ENCODE peak calls at places on chromosomes 12 and 14, in seven cellular contexts. M, I, K, P, Y, Q and U are unnamed samples.

GRCh38 chr12:47164730-47165439 is 85.1 kb upstream of the AMIGO2 start:
- DNase-seq in K (no peak), M (no peak), Y (no peak), P (no peak), Q (no peak), I (no peak), U (no peak)

GRCh38 chr14:77181603-77182437 is at the start of gene TMEM63C:
- DNase-seq in Y (peak), K (no peak), P (no peak), M (peak), I (no peak), Q (peak), U (no peak)

GRCh38 chr12:105109465-105110212 is 2.1 kb downstream of the WASHC4 start:
- DNase-seq in Y (no peak), M (no peak), P (no peak), I (no peak), Q (no peak), K (no peak), U (no peak)

GRCh38 chr14:103517626-103518415 is 4.8 kb downstream of the CKB start:
- DNase-seq in Q (no peak), I (no peak), M (no peak), P (peak), K (peak), Y (no peak), U (no peak)

GRCh38 chr14:58628381-58628780 is 9.4 kb upstream of the DACT1 start:
- DNase-seq in M (no peak), I (no peak), K (no peak), Q (no peak), P (no peak), Y (no peak), U (no peak)

GRCh38 chr12:102480401-102480800 is at the start of gene IGF1:
- DNase-seq in M (no peak), K (no peak), Q (no peak), P (no peak), I (no peak), Y (no peak), U (no peak)

GRCh38 chr14:30223385-30223785 is 295.7 kb upstream of the PRKD1 start:
- DNase-seq in Q (peak), P (peak), M (peak), Y (peak), K (no peak), I (peak), U (peak)

GRCh38 chr12:31783996-31784645 is 55.3 kb upstream of the AMN1 start:
- DNase-seq in I (no peak), K (no peak), Q (no peak), P (no peak), M (no peak), Y (no peak), U (no peak)

GRCh38 chr12:53757095-53757770 is 5.5 kb upstream of the CISTR start:
- DNase-seq in M (peak), I (peak), Q (peak), K (peak), P (peak), Y (peak), U (peak)

GRCh38 chr14:92780444-92780843 is 13.7 kb upstream of the GOLGA5 start:
- DNase-seq in Y (no peak), Q (no peak), K (no peak), I (no peak), P (no peak), M (no peak), U (no peak)

GRCh38 chr14:68730811-68731425 is 61.9 kb downstream of the ZFP36L1 start:
- DNase-seq in Y (no peak), K (no peak), I (no peak), M (no peak), P (no peak), Q (no peak), U (no peak)

GRCh38 chr12:53756300-53757094 is 4.7 kb upstream of the CISTR start:
- DNase-seq in P (no peak), I (no peak), K (no peak), Y (no peak), M (no peak), Q (no peak), U (no peak)

GRCh38 chr14:23751591-23751990 is 115.4 kb downstream of the DHRS2 start:
- DNase-seq in Y (no peak), K (no peak), M (no peak), I (no peak), Q (no peak), P (no peak), U (no peak)

GRCh38 chr12:132803883-132804282 is 24.8 kb downstream of the GOLGA3 start:
- DNase-seq in Y (no peak), P (no peak), K (no peak), Q (no peak), I (no peak), M (no peak), U (peak)

GRCh38 chr12:52742822-52743457 is 34.2 kb downstream of the KRT76 start:
- DNase-seq in P (no peak), K (no peak), I (no peak), Q (no peak), Y (no peak), M (no peak), U (no peak)

GRCh38 chr14:54606178-54606577 is 39.2 kb downstream of the SAMD4A start:
- DNase-seq in Q (no peak), P (no peak), Y (no peak), M (no peak), I (no peak), K (no peak), U (peak)
- H3K27ac ChIP-seq in Q (no peak), P (peak), Y (no peak), M (no peak), I (no peak), K (no peak), U (peak)

GRCh38 chr12:6278439-6279255 is 31.8 kb upstream of the PLEKHG6 start:
- DNase-seq in I (peak), K (peak), Y (peak), Q (peak), M (peak), P (peak), U (peak)
- TF ChIP-seq POLR2A in I (peak), K (peak), Y (peak), Q (peak), M (no peak), P (peak), U (peak)

GRCh38 chr12:98530068-98530467 is 14.7 kb downstream of the TMPO start:
- DNase-seq in Y (no peak), Q (no peak), P (no peak), K (no peak), M (no peak), I (no peak), U (no peak)
- TF ChIP-seq CTCF in Y (no peak), Q (no peak), P (no peak), K (no peak), M (no peak), I (no peak), U (no peak)

DNA sequence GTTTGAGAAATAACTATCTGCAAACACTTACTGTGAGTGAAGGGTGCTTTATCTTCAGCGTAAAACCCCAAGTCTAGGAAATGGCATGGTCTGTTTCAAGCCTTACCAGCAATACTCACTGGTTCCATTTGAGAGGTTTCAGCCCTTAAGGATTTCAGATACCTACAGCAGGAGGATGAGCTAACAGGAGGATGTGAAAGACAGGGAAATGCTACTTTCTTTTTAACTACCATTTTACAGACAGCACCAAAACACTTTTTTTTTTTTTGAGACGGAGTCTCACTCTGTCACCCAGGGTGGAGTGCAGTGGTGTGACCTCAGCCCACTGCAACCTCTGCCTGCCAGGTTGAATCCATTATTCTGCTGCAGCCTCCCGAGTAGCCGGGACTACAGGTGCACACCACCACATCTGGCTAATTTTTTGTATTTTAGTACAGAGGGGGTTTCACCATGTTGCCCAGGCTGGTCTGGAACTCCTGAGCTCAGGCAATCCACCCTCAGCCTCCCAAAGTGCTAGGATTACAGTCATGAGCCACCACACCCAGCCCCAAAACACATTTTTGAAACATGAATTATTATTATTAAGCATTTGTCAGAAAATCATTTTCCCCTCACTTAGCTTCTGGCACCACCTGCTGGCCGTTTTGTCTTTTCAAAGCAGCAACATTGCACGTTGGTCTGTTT is 4.6 kb downstream of the MTRFR start:
- DNase-seq in Y (peak), K (peak), P (peak), I (peak), M (peak), Q (peak), U (peak)
- H3K27ac ChIP-seq in Y (no peak), K (no peak), P (no peak), I (no peak), M (no peak), Q (no peak), U (no peak)

GRCh38 chr14:50798048-50798421 is 32.9 kb downstream of the NIN start:
- DNase-seq in Y (no peak), K (no peak), M (no peak), Q (no peak), P (no peak), I (no peak), U (no peak)
- TF ChIP-seq POLR2A in Y (no peak), K (no peak), M (no peak), Q (no peak), P (no peak), I (no peak), U (no peak)

GRCh38 chr12:72278894-72279293 is 6.7 kb downstream of the TRHDE start:
- DNase-seq in K (no peak), M (no peak), Y (no peak), I (no peak), Q (no peak), P (no peak), U (no peak)

GRCh38 chr12:72285861-72286260 is 13.7 kb downstream of the TRHDE start:
- DNase-seq in I (no peak), K (no peak), Y (no peak), Q (no peak), M (no peak), P (no peak), U (no peak)

GRCh38 chr12:72286526-72286925 is 14.4 kb downstream of the TRHDE start:
- DNase-seq in P (no peak), I (no peak), M (no peak), K (no peak), Y (no peak), Q (no peak), U (no peak)

GRCh38 chr12:72281145-72281544 is 9.0 kb downstream of the TRHDE start:
- DNase-seq in P (no peak), I (no peak), M (no peak), Y (no peak), Q (no peak), K (no peak), U (no peak)

DNA sequence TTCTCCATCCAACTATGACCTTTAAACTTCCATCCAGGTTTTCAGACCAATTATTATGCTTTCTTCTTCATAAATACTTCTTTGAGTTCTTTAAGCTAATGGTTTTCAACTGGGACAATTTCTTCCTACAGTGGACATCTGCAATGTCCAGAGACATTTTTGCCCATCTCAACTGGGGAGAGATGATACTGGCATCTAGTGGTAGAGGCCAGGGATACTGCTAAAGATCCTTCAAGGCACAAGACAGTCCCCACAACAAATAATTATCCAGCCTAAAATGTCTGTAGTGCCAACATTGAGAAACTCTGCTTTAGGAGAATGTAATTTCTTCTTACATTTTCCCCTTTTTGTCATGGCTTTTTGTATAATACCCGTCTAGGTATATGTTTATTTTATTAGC is 10.6 kb downstream of the TRHDE start:
- DNase-seq in M (no peak), Y (no peak), P (no peak), Q (no peak), I (no peak), K (no peak), U (no peak)
- TF ChIP-seq CTCF in M (peak), Y (peak), P (peak), Q (peak), I (peak), K (no peak), U (no peak)